ENCODE peak calls at places on chromosomes 12 and 14, in ten cellular contexts. Q is GM23338, E is cardiac muscle cell, B is fibroblast of villous mesenchyme, J is ovary, G is lower lobe of right lung, R is fibroblast of the aortic adventitia, C is lung, L is AG04449, O is IMR-90. K is an unnamed sample.

GRCh38 chr12:124032265-124032886 is 59.4 kb downstream of the ZNF664 start:
- DNase-seq in Q (peak; percentile 79), E (peak; percentile 71), L (no peak), C (no peak), B (peak; percentile 74), J (no peak), R (peak; percentile 81), O (peak; percentile 71), G (no peak), K (peak; percentile 71)

GRCh38 chr14:33347816-33348215 is 409.1 kb downstream of the NPAS3 start:
- DNase-seq in L (no peak), E (no peak), C (no peak), B (peak; percentile 7), R (no peak), J (no peak), O (no peak), G (no peak), Q (no peak), K (peak; percentile 44)

GRCh38 chr12:130787445-130788410 is 51.3 kb downstream of the STX2 start:
- DNase-seq in O (peak; percentile 35), E (peak; percentile 1), G (no peak), Q (peak; percentile 79), R (peak; percentile 50), B (no peak), C (no peak), J (no peak), L (peak; percentile 4), K (peak; percentile 29)

GRCh38 chr14:23148596-23149249 is 29.7 kb upstream of the CEBPE start:
- DNase-seq in C (no peak), J (no peak), B (peak; percentile 66), R (no peak), L (no peak), Q (no peak), O (no peak), E (no peak), G (no peak), K (peak; percentile 60)

GRCh38 chr12:11953523-11953922 is 117.2 kb upstream of the BCL2L14 start:
- DNase-seq in G (no peak), L (no peak), E (peak; percentile 12), Q (no peak), B (no peak), R (no peak), J (no peak), O (no peak), C (no peak), K (no peak)

GRCh38 chr12:46342562-46343033 is 30.0 kb downstream of the SLC38A2 start:
- DNase-seq in C (no peak), Q (peak; percentile 76), B (peak; percentile 68), L (no peak), E (no peak), J (no peak), R (peak; percentile 77), G (no peak), O (peak; percentile 63), K (peak; percentile 50)

GRCh38 chr12:39723831-39724230 is 104.2 kb upstream of the ABCD2 start:
- DNase-seq in B (peak; percentile 2), G (no peak), E (no peak), L (no peak), Q (no peak), J (no peak), R (peak; percentile 46), C (no peak), O (no peak), K (peak; percentile 54)

GRCh38 chr14:39185256-39186049 is 10.4 kb downstream of the PNN start:
- DNase-seq in E (no peak), C (no peak), O (no peak), R (no peak), Q (no peak), L (no peak), G (no peak), B (no peak), J (no peak), K (no peak)

GRCh38 chr12:53757095-53757770 is 5.5 kb upstream of the CISTR start:
- DNase-seq in E (peak; percentile 78), G (peak; percentile 86), O (peak; percentile 55), B (peak; percentile 55), Q (peak; percentile 96), J (peak; percentile 81), L (no peak), R (peak; percentile 58), C (peak; percentile 77), K (peak; percentile 75)

GRCh38 chr12:114680498-114681148 is 3.4 kb downstream of the TBX3 start:
- DNase-seq in J (no peak), B (peak; percentile 65), O (no peak), C (no peak), L (no peak), Q (no peak), G (no peak), E (no peak), R (peak; percentile 32), K (no peak)

GRCh38 chr12:60279224-60279623 is 683.4 kb downstream of the SLC16A7 start:
- DNase-seq in Q (no peak), O (peak; percentile 84), C (no peak), R (peak; percentile 58), G (no peak), B (peak; percentile 48), E (no peak), L (no peak), J (no peak), K (peak; percentile 12)

GRCh38 chr14:92607702-92608429 is 94.3 kb downstream of the RIN3 start:
- DNase-seq in E (no peak), G (no peak), O (peak; percentile 89), R (peak; percentile 93), Q (no peak), J (no peak), L (peak; percentile 65), C (no peak), B (peak; percentile 79), K (peak; percentile 98)

DNA sequence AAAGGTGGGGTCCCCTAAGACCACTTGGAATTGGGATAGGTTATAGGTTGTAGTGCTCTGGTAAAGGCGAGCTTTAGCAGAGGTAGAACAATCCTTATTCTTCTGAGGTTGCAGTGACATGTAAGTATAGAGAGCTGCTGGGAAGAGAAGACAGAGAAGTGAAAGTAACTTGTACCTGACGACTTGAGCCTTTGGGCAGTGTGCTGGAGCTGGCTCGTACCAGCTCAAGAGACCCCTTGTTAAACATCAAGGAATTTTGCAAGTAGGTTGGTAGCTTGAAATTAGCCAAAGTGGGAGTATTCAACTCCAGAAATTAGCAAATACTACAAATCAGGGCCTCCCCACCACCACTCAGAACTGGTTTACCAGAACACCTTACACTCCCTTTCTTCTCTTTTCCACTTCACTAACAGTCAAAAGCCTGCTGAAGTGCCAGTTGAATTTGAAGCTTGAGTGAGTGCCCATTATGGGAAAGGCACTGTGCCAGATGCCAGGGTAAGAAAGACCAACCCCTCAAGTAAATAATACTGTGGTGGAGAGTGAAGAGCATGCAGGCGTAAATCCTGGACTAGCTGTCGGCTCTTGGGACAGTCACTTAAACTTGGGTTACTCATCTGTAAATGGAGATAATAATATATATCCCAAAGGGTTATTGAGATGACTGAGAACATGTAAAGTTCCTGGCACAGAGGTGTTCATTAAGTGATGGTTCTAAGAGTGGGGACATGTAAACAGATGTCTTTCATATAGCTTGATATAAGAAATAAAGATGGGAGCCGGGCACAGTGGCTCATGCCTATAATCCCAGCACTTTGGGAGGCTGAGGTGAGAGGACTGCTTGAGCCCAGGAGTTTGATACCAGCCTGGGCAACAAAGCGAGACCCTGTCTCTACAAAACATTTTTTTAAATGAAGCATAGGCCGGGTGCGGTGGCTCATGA is 27.1 kb upstream of the EID3 start:
- DNase-seq in Q (no peak), E (no peak), J (no peak), C (peak; percentile 84), G (peak; percentile 69), L (no peak), R (no peak), B (no peak), O (no peak), K (no peak)
- H3K4me3 ChIP-seq in Q (no peak overlapping the region), E (no peak overlapping the region), J (no peak overlapping the region), C (no peak overlapping the region), G (peak overlapping the region; percentile 21), L (no peak overlapping the region), R (no peak overlapping the region), B (peak overlapping the region; percentile 31), O (peak overlapping the region; percentile 10), K (no peak overlapping the region)

DNA sequence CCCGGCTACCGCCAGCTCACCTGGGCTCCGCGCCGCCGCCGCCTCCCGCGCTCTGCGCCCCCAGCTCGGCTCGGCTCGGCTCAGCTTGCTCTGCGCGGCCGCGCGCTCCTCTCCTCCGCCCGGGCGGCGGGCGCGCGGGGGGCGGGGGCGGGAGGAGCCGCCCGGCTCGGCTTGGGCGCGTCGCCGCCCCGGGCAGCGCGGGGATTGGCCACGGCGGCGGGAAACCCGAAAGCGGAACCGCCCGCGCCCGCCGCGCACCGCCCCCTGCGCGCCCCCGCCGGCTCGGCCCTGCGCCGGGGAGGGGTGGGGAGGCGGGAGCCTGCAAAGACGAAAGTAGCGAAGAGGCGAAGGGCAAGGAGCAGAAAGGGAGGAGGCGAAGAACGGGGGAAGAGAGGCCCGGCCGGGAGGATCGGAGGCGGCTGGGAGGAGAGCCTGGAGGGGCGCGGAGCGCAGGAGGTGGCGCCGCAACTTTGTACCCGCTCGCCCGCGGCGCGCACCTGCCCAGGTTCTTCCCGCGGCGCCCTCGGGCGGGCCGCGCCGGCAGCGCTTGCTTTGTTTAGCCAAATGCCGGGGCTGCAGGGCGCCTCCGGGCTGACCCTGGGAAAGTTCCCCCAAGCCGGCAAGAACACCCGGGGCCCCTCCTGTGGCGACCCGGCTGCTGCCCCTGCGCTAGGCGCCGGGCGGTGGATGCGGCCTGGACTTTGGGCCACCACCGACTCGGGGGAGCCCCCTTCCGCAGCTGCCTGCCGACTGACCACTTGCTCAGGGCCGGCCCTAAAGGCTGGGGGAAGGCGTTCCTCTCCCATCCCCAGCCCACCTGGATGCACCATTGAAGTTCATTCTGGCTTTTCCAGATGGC is at the start of gene CAMKK2:
- DNase-seq in E (peak; percentile 91), G (peak; percentile 89), Q (peak; percentile 90), L (no peak), R (peak; percentile 67), C (peak; percentile 86), J (peak; percentile 90), O (peak; percentile 70), B (peak; percentile 77), K (peak; percentile 65)
- TF ChIP-seq CTCF in E (peak; percentile 2), G (peak; percentile 36), Q (no peak), L (no peak), R (peak; percentile 1), C (no peak), J (no peak), O (no peak), B (peak; percentile 13), K (no peak)

GRCh38 chr14:94112513-94113060 is 2.1 kb downstream of the IFI27 start:
- DNase-seq in Q (no peak), G (no peak), B (no peak), L (no peak), J (peak; percentile 31), E (no peak), R (no peak), O (no peak), C (no peak), K (no peak)
- H3K4me3 ChIP-seq in Q (no peak overlapping the region), G (peak overlapping the region; percentile 59), B (no peak overlapping the region), L (no peak overlapping the region), J (no peak overlapping the region), E (no peak overlapping the region), R (no peak overlapping the region), O (no peak overlapping the region), C (peak overlapping the region; percentile 11), K (no peak overlapping the region)

DNA sequence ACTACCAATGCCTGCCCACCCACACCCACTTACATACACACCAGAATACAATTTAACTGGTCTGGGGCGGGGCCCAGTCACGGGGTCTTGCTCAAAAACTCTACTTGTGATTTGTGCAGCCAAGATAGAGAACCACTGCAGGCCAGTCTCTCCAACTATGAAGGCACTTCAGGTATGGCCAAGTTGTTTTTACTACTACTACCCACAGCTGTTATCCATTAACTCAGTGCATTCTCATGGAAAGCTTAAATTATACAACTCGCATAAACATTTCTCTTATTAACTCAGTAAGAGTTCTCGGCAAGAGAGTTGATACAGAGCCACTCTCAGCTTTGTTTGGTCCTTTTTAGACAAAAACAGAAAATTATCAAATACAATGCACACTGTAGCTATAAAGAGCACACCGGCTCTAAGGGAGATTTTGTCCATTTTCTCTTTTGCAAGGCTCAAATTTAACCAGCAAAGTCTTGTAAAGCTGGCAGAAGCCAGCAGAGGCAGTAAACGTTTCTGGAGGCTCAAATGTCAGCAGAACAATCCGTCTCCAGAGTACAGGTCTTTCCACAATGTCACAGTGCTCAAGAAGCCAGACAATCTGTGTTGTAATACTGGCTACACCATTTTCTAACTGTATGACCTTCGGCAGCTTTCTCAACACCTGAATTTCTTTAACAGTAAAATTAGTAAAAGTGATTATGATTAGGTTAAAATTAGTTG is 85.9 kb downstream of the PTGER2 start:
- DNase-seq in O (peak; percentile 74), R (peak; percentile 61), G (no peak), E (peak; percentile 17), L (peak; percentile 31), Q (peak; percentile 42), J (no peak), C (no peak), B (peak; percentile 66), K (peak; percentile 50)
- TF ChIP-seq CTCF in O (peak; percentile 24), R (peak; percentile 39), G (no peak), E (peak; percentile 6), L (peak; percentile 9), Q (peak; percentile 29), J (no peak), C (no peak), B (peak; percentile 28), K (peak; percentile 30)

K was measured in fibroblast of mammary gland.